ENCODE peak calls at places on chromosomes 2 and 18, in four cellular contexts. C is K562, F is HepG2, V is GM12878. J is an unnamed sample. For H3K27me3, the result is how much of the 10 kb centered on the place peaks cover.

GRCh38 chr2:1972428-1972827 is 228.1 kb upstream of the PXDN start:
- DNase-seq in C (no peak), F (no peak), V (no peak), J (no peak)

GRCh38 chr2:173239644-173240043 is 115.0 kb upstream of the CDCA7 start:
- DNase-seq in C (no peak), F (no peak), V (peak), J (no peak)

GRCh38 chr2:109239720-109240119 is 110.7 kb downstream of the SH3RF3 start:
- DNase-seq in C (no peak), F (no peak), V (no peak), J (no peak)

GRCh38 chr2:182625814-182626213 is 90.2 kb upstream of the DNAJC10 start:
- DNase-seq in C (no peak), F (no peak), V (no peak), J (no peak)

GRCh38 chr18:57083485-57083884 is 63.4 kb upstream of the BOD1L2 start:
- DNase-seq in C (no peak), F (no peak), V (no peak), J (no peak)

GRCh38 chr18:37660658-37661057 is 95.1 kb upstream of the CELF4 start:
- DNase-seq in C (no peak), F (no peak), V (no peak), J (no peak)

GRCh38 chr2:10326707-10327594 is 24.2 kb downstream of the HPCAL1 start:
- DNase-seq in C (no peak), F (peak), V (no peak), J (no peak)

GRCh38 chr18:59954746-59955145 is 55.0 kb downstream of the PMAIP1 start:
- DNase-seq in C (no peak), F (peak), V (no peak), J (no peak)

GRCh38 chr2:183474912-183475695 is 350.9 kb downstream of the NUP35 start:
- DNase-seq in C (no peak), F (no peak), V (no peak), J (no peak)

GRCh38 chr2:212923393-212923792 is 228.0 kb downstream of the IKZF2 start:
- DNase-seq in C (no peak), F (no peak), V (no peak), J (no peak)

GRCh38 chr2:135337066-135337465 is 194.0 kb downstream of the ZRANB3 start:
- DNase-seq in C (no peak), F (no peak), V (no peak), J (no peak)
- TF ChIP-seq BRCA1 in C (no peak), F (no peak), V (no peak), J (no peak)

DNA sequence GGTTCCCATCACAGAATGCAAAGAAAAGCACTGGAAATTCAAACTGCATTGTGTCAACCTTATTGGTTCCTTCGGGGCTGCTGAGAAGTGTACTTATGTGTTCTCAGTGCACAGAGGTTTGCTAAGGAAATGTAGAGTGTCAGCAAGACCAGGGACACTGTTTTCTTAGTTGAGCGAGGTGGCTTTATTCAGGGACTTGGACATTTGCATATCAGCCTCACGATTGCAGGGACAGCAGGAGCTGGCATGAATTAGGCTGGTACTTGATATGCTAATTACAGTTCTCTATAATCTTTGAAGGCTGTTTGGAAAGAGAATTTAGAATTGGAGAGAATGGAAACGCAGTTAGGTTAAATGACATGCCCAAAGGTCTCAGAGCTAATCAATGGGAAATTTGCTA is 18.8 kb upstream of the MTCL1 start:
- DNase-seq in C (no peak), F (no peak), V (no peak), J (no peak)
- TF ChIP-seq ZNF274 in C (no peak), F (no peak), V (no peak), J (no peak)

DNA sequence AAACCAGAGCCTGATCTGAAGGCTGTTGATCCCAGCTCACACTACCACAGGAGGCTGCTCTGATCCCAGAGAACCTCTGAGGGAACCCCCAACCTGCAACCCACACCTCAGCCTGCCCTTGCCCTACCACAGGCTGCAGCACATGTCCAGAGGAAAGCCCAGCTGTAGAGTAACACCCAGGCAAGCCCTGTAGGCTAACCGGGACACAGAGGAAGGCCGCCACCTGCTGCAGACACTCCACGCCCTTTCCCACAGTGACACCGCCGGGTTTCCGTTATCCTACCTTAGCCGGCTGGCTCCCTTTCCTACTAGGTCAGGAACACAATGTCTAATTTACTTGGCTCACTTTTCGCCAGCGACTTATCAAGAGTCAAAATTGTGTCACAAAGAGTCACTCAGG is 266.7 kb upstream of the KLHL29 start:
- DNase-seq in C (no peak), F (no peak), V (no peak), J (no peak)
- H3K27me3 ChIP-seq in C (under half), F (under half), V (under half), J (under half)

GRCh38 chr18:3015203-3015590 is 2.3 kb upstream of the LPIN2 start:
- DNase-seq in C (peak), F (peak), V (no peak), J (no peak)
- TF ChIP-seq BRCA1 in C (no peak), F (no peak), V (no peak), J (no peak)

DNA sequence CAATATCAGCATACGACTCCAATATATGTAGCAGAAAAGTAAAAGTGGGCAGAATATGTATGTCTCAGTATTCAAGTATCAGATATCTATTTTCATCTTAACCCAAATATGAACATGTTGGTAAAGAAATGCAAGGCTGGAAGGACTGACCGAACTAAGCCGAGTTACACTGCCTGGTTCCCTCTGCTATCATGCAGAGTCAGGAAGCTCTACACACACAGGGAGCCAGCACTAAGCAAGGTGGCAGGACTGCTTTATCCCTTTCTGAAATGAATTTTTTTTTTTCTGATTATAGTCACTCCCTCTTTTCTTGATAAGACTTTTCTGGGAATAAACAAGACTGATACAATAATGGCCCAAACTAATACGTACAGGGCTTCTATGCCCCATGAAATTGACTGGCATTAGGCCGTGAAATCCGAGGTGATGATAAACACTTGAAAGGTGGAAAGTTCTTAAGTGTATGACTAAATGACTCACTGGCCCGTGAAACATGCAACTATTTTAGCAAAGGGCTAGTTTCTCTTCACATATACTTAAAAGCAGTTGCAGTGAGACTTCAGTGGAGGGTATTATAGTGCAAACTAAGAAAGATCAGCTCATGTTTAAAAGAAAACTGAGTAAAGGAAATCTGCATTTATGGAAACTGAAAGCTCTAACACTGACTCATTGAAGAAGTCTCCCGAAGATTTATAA is 14.9 kb downstream of the DPP4 start:
- DNase-seq in C (no peak), F (no peak), V (peak), J (no peak)
- TF ChIP-seq ZNF274 in C (no peak), F (no peak), V (no peak), J (no peak)

GRCh38 chr2:218882463-218882821 is 1.8 kb downstream of the WNT10A start:
- DNase-seq in C (no peak), F (no peak), V (no peak), J (no peak)
- H3K27me3 ChIP-seq in C (half or more), F (half or more), V (under half), J (half or more)

GRCh38 chr2:18903750-18904149 is 314.4 kb upstream of the NT5C1B start:
- DNase-seq in C (no peak), F (no peak), V (no peak), J (no peak)

GRCh38 chr2:18901255-18901654 is 311.9 kb upstream of the NT5C1B start:
- DNase-seq in C (no peak), F (no peak), V (no peak), J (no peak)

GRCh38 chr2:18899725-18900124 is 310.4 kb upstream of the NT5C1B start:
- DNase-seq in C (no peak), F (no peak), V (no peak), J (no peak)

GRCh38 chr2:18898271-18898670 is 308.9 kb upstream of the NT5C1B start:
- DNase-seq in C (no peak), F (no peak), V (no peak), J (no peak)

GRCh38 chr2:18900691-18901113 is 311.3 kb upstream of the NT5C1B start:
- DNase-seq in C (no peak), F (no peak), V (no peak), J (no peak)
- TF ChIP-seq BRCA1 in C (no peak), F (no peak), V (no peak), J (no peak)

DNA sequence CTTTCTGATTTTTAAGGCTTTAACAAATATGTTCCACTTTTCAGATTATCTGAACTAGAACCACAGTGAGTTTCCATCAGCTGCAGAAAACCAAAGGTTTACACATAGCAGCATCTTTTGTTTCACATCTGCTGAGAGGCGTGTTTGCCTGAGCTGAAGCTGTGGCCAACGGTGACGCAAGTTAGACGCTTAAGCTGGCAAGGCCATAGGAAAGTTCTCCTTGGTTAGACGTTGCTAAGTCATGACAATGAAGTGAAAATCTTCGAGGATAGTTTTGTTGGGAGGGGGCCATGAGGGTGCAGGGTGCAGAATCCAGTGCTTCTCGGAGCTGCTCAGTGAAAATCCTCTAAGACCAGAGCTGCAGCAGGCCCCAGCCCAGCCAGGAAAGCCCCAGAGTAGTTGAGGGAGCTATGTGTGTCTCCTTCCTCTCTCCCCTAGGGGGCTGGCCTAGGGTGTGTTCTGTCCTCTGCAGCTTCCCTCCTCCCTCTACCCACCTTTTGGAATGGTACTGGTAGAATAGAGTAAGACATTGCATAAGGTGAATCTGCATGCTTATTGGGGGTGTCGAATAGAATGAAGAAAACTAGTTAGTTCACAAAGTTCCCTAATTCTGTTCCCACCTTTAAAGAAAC is 105.4 kb downstream of the FHOD3 start:
- DNase-seq in C (no peak), F (no peak), V (no peak), J (no peak)
- TF ChIP-seq ZNF274 in C (no peak), F (no peak), V (no peak), J (no peak)